ENCODE peak calls at places on chromosome 17, in eight cellular contexts. One of them, this sample, is unnamed.

GRCh38 chr17:38608648-38609047 is 2.9 kb upstream of the SRCIN1 start:
- DNase-seq in endothelial cell of umbilical vein: no peak
- DNase-seq in breast epithelium: peak
- DNase-seq in neural progenitor cell: no peak
- DNase-seq in naive thymus-derived CD4-positive, alpha-beta T cell: no peak
- DNase-seq in Karpas-422: no peak
- DNase-seq in endodermal cell: peak
- DNase-seq in K562: no peak
- DNase-seq in this sample: no peak

GRCh38 chr17:34075076-34075475 is 180.0 kb upstream of the CCL2 start:
- DNase-seq in endothelial cell of umbilical vein: no peak
- DNase-seq in breast epithelium: no peak
- DNase-seq in neural progenitor cell: no peak
- DNase-seq in naive thymus-derived CD4-positive, alpha-beta T cell: no peak
- DNase-seq in Karpas-422: no peak
- DNase-seq in endodermal cell: no peak
- DNase-seq in K562: no peak
- DNase-seq in this sample: no peak

GRCh38 chr17:39754958-39755549 is 17.3 kb downstream of the GRB7 start:
- DNase-seq in endothelial cell of umbilical vein: no peak
- DNase-seq in breast epithelium: no peak
- DNase-seq in neural progenitor cell: peak
- DNase-seq in naive thymus-derived CD4-positive, alpha-beta T cell: no peak
- DNase-seq in Karpas-422: no peak
- DNase-seq in endodermal cell: peak
- DNase-seq in K562: no peak
- DNase-seq in this sample: no peak

GRCh38 chr17:83118071-83118841 is 38.8 kb downstream of the METRNL start:
- DNase-seq in endothelial cell of umbilical vein: no peak
- DNase-seq in breast epithelium: no peak
- DNase-seq in neural progenitor cell: no peak
- DNase-seq in naive thymus-derived CD4-positive, alpha-beta T cell: no peak
- DNase-seq in Karpas-422: no peak
- DNase-seq in endodermal cell: peak
- DNase-seq in K562: no peak
- DNase-seq in this sample: no peak

GRCh38 chr17:31570231-31570630 is 178.8 kb downstream of the RAB11FIP4 start:
- DNase-seq in endothelial cell of umbilical vein: no peak
- DNase-seq in breast epithelium: no peak
- DNase-seq in neural progenitor cell: no peak
- DNase-seq in naive thymus-derived CD4-positive, alpha-beta T cell: no peak
- DNase-seq in Karpas-422: no peak
- DNase-seq in endodermal cell: no peak
- DNase-seq in K562: no peak
- DNase-seq in this sample: no peak

GRCh38 chr17:27276653-27277156 is 17.2 kb upstream of the WSB1 start:
- DNase-seq in endothelial cell of umbilical vein: no peak
- DNase-seq in breast epithelium: no peak
- DNase-seq in neural progenitor cell: peak
- DNase-seq in naive thymus-derived CD4-positive, alpha-beta T cell: no peak
- DNase-seq in Karpas-422: no peak
- DNase-seq in endodermal cell: peak
- DNase-seq in K562: no peak
- DNase-seq in this sample: no peak

GRCh38 chr17:32136856-32137255 is 5.4 kb upstream of the RHOT1 start:
- DNase-seq in endothelial cell of umbilical vein: no peak
- DNase-seq in breast epithelium: no peak
- DNase-seq in neural progenitor cell: no peak
- DNase-seq in naive thymus-derived CD4-positive, alpha-beta T cell: no peak
- DNase-seq in Karpas-422: peak
- DNase-seq in endodermal cell: no peak
- DNase-seq in K562: no peak
- DNase-seq in this sample: no peak

GRCh38 chr17:17365476-17366110 is 62.4 kb downstream of the NT5M start:
- DNase-seq in endothelial cell of umbilical vein: no peak
- DNase-seq in breast epithelium: no peak
- DNase-seq in neural progenitor cell: peak
- DNase-seq in naive thymus-derived CD4-positive, alpha-beta T cell: no peak
- DNase-seq in Karpas-422: no peak
- DNase-seq in endodermal cell: no peak
- DNase-seq in K562: no peak
- DNase-seq in this sample: no peak

GRCh38 chr17:82487898-82488297 is 29.4 kb downstream of the NARF start:
- DNase-seq in endothelial cell of umbilical vein: no peak
- DNase-seq in breast epithelium: no peak
- DNase-seq in neural progenitor cell: no peak
- DNase-seq in naive thymus-derived CD4-positive, alpha-beta T cell: no peak
- DNase-seq in Karpas-422: no peak
- DNase-seq in endodermal cell: no peak
- DNase-seq in K562: no peak
- DNase-seq in this sample: no peak

GRCh38 chr17:34628883-34629282 is 49.5 kb downstream of the TMEM132E start:
- DNase-seq in endothelial cell of umbilical vein: no peak
- DNase-seq in breast epithelium: no peak
- DNase-seq in neural progenitor cell: no peak
- DNase-seq in naive thymus-derived CD4-positive, alpha-beta T cell: no peak
- DNase-seq in Karpas-422: no peak
- DNase-seq in endodermal cell: no peak
- DNase-seq in K562: no peak
- DNase-seq in this sample: no peak

GRCh38 chr17:77105706-77106105 is 35.1 kb upstream of the SEC14L1 start:
- DNase-seq in endothelial cell of umbilical vein: no peak
- DNase-seq in breast epithelium: no peak
- DNase-seq in neural progenitor cell: no peak
- DNase-seq in naive thymus-derived CD4-positive, alpha-beta T cell: no peak
- DNase-seq in Karpas-422: no peak
- DNase-seq in endodermal cell: no peak
- DNase-seq in K562: no peak
- DNase-seq in this sample: no peak

GRCh38 chr17:32741381-32741780 is 135.5 kb downstream of the MYO1D start:
- DNase-seq in endothelial cell of umbilical vein: no peak
- DNase-seq in breast epithelium: no peak
- DNase-seq in neural progenitor cell: no peak
- DNase-seq in naive thymus-derived CD4-positive, alpha-beta T cell: no peak
- DNase-seq in Karpas-422: no peak
- DNase-seq in endodermal cell: no peak
- DNase-seq in K562: no peak
- DNase-seq in this sample: no peak

GRCh38 chr17:38571833-38572274 is 33.9 kb downstream of the SRCIN1 start:
- DNase-seq in endothelial cell of umbilical vein: no peak
- DNase-seq in breast epithelium: no peak
- DNase-seq in neural progenitor cell: peak
- DNase-seq in naive thymus-derived CD4-positive, alpha-beta T cell: no peak
- DNase-seq in Karpas-422: no peak
- DNase-seq in endodermal cell: peak
- DNase-seq in K562: peak
- DNase-seq in this sample: no peak

GRCh38 chr17:76092526-76093413 is 10.8 kb downstream of the EXOC7 start:
- DNase-seq in endothelial cell of umbilical vein: no peak
- DNase-seq in breast epithelium: no peak
- DNase-seq in neural progenitor cell: no peak
- DNase-seq in naive thymus-derived CD4-positive, alpha-beta T cell: no peak
- DNase-seq in Karpas-422: no peak
- DNase-seq in endodermal cell: no peak
- DNase-seq in K562: no peak
- DNase-seq in this sample: no peak

GRCh38 chr17:41621916-41622315 is 2.5 kb downstream of the KRT17 start:
- DNase-seq in endothelial cell of umbilical vein: no peak
- DNase-seq in breast epithelium: peak
- DNase-seq in neural progenitor cell: no peak
- DNase-seq in naive thymus-derived CD4-positive, alpha-beta T cell: no peak
- DNase-seq in Karpas-422: no peak
- DNase-seq in endodermal cell: peak
- DNase-seq in K562: no peak
- DNase-seq in this sample: no peak

DNA sequence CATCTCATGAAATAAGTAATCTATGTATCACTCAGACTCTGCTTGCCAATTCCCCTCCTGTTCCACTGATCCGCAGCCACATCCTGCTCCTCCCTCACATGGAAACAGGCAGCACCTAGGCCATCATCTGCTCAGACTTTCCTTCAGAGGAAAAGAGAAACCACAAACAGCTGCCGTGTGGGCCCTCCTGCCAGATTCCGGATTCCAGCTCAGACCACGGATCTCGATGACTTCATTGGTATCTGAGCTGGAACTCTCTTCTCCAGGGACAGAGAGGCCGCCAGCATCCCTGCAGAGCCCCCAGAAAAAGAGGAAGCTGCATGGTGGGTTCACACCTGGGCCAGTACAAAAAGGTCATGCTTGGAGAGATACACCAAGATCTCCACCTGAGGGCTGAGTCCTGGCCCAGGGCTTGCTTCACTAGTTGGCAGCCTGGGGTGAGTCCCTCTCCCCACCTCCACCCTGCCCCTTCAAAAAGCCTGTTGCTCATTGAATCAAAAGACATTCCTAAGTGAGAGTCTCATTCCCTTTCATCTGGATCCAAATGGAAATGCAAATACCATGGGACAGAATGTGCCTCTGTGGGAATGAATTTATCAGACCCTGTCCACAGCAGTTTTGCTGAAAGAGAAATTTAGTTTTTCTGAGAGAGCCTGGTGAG is 47.2 kb downstream of the HOXB1 start:
- DNase-seq in endothelial cell of umbilical vein: no peak
- DNase-seq in breast epithelium: no peak
- DNase-seq in neural progenitor cell: no peak
- DNase-seq in naive thymus-derived CD4-positive, alpha-beta T cell: no peak
- DNase-seq in Karpas-422: peak
- DNase-seq in endodermal cell: peak
- DNase-seq in K562: peak
- DNase-seq in this sample: peak
- H3K27ac ChIP-seq in endothelial cell of umbilical vein: no peak
- H3K27ac ChIP-seq in breast epithelium: no peak
- H3K27ac ChIP-seq in neural progenitor cell: no peak
- H3K27ac ChIP-seq in naive thymus-derived CD4-positive, alpha-beta T cell: no peak
- H3K27ac ChIP-seq in Karpas-422: no peak
- H3K27ac ChIP-seq in endodermal cell: no peak
- H3K27ac ChIP-seq in K562: no peak
- H3K27ac ChIP-seq in this sample: peak

GRCh38 chr17:67022451-67022810 is 21.9 kb upstream of the CACNG1 start:
- DNase-seq in endothelial cell of umbilical vein: no peak
- DNase-seq in breast epithelium: no peak
- DNase-seq in neural progenitor cell: no peak
- DNase-seq in naive thymus-derived CD4-positive, alpha-beta T cell: no peak
- DNase-seq in Karpas-422: no peak
- DNase-seq in endodermal cell: no peak
- DNase-seq in K562: no peak
- DNase-seq in this sample: no peak
- H3K27ac ChIP-seq in endothelial cell of umbilical vein: no peak
- H3K27ac ChIP-seq in breast epithelium: no peak
- H3K27ac ChIP-seq in neural progenitor cell: no peak
- H3K27ac ChIP-seq in naive thymus-derived CD4-positive, alpha-beta T cell: no peak
- H3K27ac ChIP-seq in Karpas-422: no peak
- H3K27ac ChIP-seq in endodermal cell: no peak
- H3K27ac ChIP-seq in K562: no peak
- H3K27ac ChIP-seq in this sample: no peak

DNA sequence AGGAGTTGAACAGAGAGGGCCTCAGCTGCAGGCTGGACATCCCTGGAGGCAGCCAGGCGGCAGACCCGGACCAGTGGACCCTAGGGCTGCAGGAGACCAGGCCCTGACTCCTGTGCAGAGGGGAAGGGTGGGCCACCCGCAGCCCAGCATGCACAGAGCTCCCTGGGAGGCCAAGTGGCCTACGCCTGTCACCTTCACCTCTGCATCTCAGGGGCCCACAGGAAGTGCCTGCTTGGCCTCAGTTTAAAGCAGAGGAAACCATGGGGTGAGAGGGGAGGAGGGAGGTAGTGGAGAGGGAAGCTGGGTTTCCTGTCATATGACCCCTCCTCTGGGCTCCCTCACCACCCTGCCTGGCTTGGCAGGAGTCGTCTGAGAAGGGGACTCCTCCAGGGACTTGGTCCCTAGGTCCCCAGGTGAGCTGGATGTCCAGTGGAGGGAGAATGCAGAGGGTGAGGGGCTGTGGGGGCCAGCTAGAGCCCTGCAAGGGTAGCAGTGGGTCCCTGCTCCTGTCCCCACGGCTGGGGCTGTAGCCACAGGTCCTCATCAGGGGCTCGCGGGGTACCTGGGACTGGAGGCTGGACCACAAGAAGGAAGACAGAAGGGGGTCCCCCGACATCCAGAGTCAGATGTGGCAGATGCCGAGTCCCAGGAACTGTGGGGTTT is at the start of gene TMC8:
- DNase-seq in endothelial cell of umbilical vein: no peak
- DNase-seq in breast epithelium: no peak
- DNase-seq in neural progenitor cell: no peak
- DNase-seq in naive thymus-derived CD4-positive, alpha-beta T cell: peak
- DNase-seq in Karpas-422: peak
- DNase-seq in endodermal cell: peak
- DNase-seq in K562: no peak
- DNase-seq in this sample: no peak
- H3K27ac ChIP-seq in endothelial cell of umbilical vein: no peak
- H3K27ac ChIP-seq in breast epithelium: peak
- H3K27ac ChIP-seq in neural progenitor cell: no peak
- H3K27ac ChIP-seq in naive thymus-derived CD4-positive, alpha-beta T cell: peak
- H3K27ac ChIP-seq in Karpas-422: peak
- H3K27ac ChIP-seq in endodermal cell: no peak
- H3K27ac ChIP-seq in K562: peak
- H3K27ac ChIP-seq in this sample: peak

GRCh38 chr17:9647014-9647413 is 1.7 kb downstream of the USP43 start:
- DNase-seq in endothelial cell of umbilical vein: no peak
- DNase-seq in breast epithelium: no peak
- DNase-seq in neural progenitor cell: peak
- DNase-seq in naive thymus-derived CD4-positive, alpha-beta T cell: no peak
- DNase-seq in Karpas-422: no peak
- DNase-seq in endodermal cell: peak
- DNase-seq in K562: no peak
- DNase-seq in this sample: no peak
- H3K27ac ChIP-seq in endothelial cell of umbilical vein: no peak
- H3K27ac ChIP-seq in breast epithelium: no peak
- H3K27ac ChIP-seq in neural progenitor cell: no peak
- H3K27ac ChIP-seq in naive thymus-derived CD4-positive, alpha-beta T cell: no peak
- H3K27ac ChIP-seq in Karpas-422: no peak
- H3K27ac ChIP-seq in endodermal cell: no peak
- H3K27ac ChIP-seq in K562: no peak
- H3K27ac ChIP-seq in this sample: peak

DNA sequence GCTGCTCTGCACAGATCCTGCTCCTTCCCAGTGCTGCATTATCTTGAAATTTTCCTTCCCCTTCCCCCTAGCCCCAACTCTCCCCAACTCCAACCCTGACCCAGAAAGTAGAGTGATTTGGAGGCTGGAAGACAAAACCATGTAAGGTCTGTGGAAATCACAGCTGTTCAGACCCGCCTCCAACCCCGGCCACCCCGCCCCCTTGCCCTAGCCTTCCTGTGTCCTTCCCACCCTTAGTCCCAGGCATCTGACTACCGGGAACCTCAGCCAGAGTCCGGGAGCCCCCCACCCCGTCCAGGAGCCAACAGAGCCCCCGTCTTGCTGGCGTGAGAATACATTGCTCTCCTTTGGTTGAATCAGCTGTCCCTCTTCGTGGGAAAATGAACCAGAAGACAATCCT is at the start of gene AOC3:
- DNase-seq in endothelial cell of umbilical vein: no peak
- DNase-seq in breast epithelium: no peak
- DNase-seq in neural progenitor cell: no peak
- DNase-seq in naive thymus-derived CD4-positive, alpha-beta T cell: no peak
- DNase-seq in Karpas-422: no peak
- DNase-seq in endodermal cell: no peak
- DNase-seq in K562: no peak
- DNase-seq in this sample: no peak
- H3K27ac ChIP-seq in endothelial cell of umbilical vein: no peak
- H3K27ac ChIP-seq in breast epithelium: peak
- H3K27ac ChIP-seq in neural progenitor cell: no peak
- H3K27ac ChIP-seq in naive thymus-derived CD4-positive, alpha-beta T cell: no peak
- H3K27ac ChIP-seq in Karpas-422: no peak
- H3K27ac ChIP-seq in endodermal cell: no peak
- H3K27ac ChIP-seq in K562: no peak
- H3K27ac ChIP-seq in this sample: no peak

GRCh38 chr17:68255731-68256538 is 8.1 kb downstream of the AMZ2 start:
- DNase-seq in endothelial cell of umbilical vein: no peak
- DNase-seq in breast epithelium: no peak
- DNase-seq in neural progenitor cell: no peak
- DNase-seq in naive thymus-derived CD4-positive, alpha-beta T cell: no peak
- DNase-seq in Karpas-422: no peak
- DNase-seq in endodermal cell: no peak
- DNase-seq in K562: no peak
- DNase-seq in this sample: no peak
- H3K27ac ChIP-seq in endothelial cell of umbilical vein: no peak
- H3K27ac ChIP-seq in breast epithelium: no peak
- H3K27ac ChIP-seq in neural progenitor cell: no peak
- H3K27ac ChIP-seq in naive thymus-derived CD4-positive, alpha-beta T cell: peak
- H3K27ac ChIP-seq in Karpas-422: peak
- H3K27ac ChIP-seq in endodermal cell: no peak
- H3K27ac ChIP-seq in K562: peak
- H3K27ac ChIP-seq in this sample: no peak

This sample was measured in epithelial cell of prostate.